ENCODE peak calls at places on chromosomes 12 and 14, in five cellular contexts. L is esophagus squamous epithelium, K is BJ, J is foreskin keratinocyte, G is dorsolateral prefrontal cortex. Y is an unnamed sample.
A peak's percentile ranks its signal among the peaks of the same experiment; 100 is the strongest.

GRCh38 chr12:113910751-113911272 is 55.3 kb downstream of the RBM19 start:
- DNase-seq in K (no peak), J (no peak), L (no peak), G (no peak), Y (no peak)

GRCh38 chr12:52234226-52234810 is 1.3 kb downstream of the KRT7 start:
- DNase-seq in G (no peak), K (no peak), J (no peak), L (no peak), Y (peak; percentile 6)

GRCh38 chr14:91361236-91361811 is 56.3 kb downstream of the CCDC88C start:
- DNase-seq in K (no peak), G (no peak), J (peak; percentile 93), L (no peak), Y (no peak)

GRCh38 chr14:100628225-100628624 is 41.0 kb upstream of the BEGAIN start:
- DNase-seq in K (no peak), L (no peak), J (no peak), G (no peak), Y (no peak)

GRCh38 chr14:33930464-33930863 is 20.4 kb downstream of the EGLN3 start:
- DNase-seq in J (no peak), L (no peak), K (no peak), G (no peak), Y (no peak)

GRCh38 chr14:104556256-104557021 is 23.1 kb upstream of the C14orf180 start:
- DNase-seq in J (no peak), L (no peak), G (peak; percentile 37), K (no peak), Y (no peak)

GRCh38 chr14:30227871-30228270 is 300.2 kb upstream of the PRKD1 start:
- DNase-seq in G (no peak), J (peak; percentile 50), L (no peak), K (no peak), Y (no peak)

GRCh38 chr14:24060984-24061913 is 9.4 kb downstream of the CARMIL3 start:
- DNase-seq in G (no peak), L (no peak), K (no peak), J (no peak), Y (no peak)

GRCh38 chr14:51581017-51581881 is 70.5 kb upstream of the FRMD6 start:
- DNase-seq in L (no peak), G (no peak), J (peak; percentile 74), K (peak; percentile 80), Y (no peak)

GRCh38 chr12:119576915-119577314 is 16.7 kb upstream of the TMEM233 start:
- DNase-seq in G (no peak), J (no peak), K (no peak), L (no peak), Y (no peak)

GRCh38 chr14:70045715-70046535 is 142.8 kb downstream of the SLC8A3 start:
- DNase-seq in G (peak; percentile 84), K (no peak), L (no peak), J (peak; percentile 44), Y (no peak)

GRCh38 chr12:50862316-50862715 is 19.6 kb downstream of the TMPRSS12 start:
- DNase-seq in G (no peak), J (peak; percentile 59), L (no peak), K (peak; percentile 28), Y (no peak)

GRCh38 chr14:64971452-64971889 is 665 bp downstream of the RAB15 start:
- DNase-seq in J (no peak), G (no peak), K (no peak), L (no peak), Y (no peak)

GRCh38 chr12:67019070-67019469 is 250.1 kb upstream of the CAND1 start:
- DNase-seq in L (no peak), J (no peak), K (no peak), G (no peak), Y (no peak)

GRCh38 chr14:91059576-91060471 is 617 bp downstream of the RPS6KA5 start:
- DNase-seq in L (no peak), G (peak; percentile 49), K (no peak), J (peak; percentile 22), Y (no peak)

GRCh38 chr12:122126713-122127597 is 47.1 kb downstream of the IL31 start:
- DNase-seq in K (no peak), L (no peak), J (no peak), G (peak; percentile 63), Y (no peak)

GRCh38 chr14:72925171-72925759 is 999 bp upstream of the DCAF4 start:
- DNase-seq in G (no peak), L (no peak), K (no peak), J (no peak), Y (no peak)

GRCh38 chr14:77580964-77581505 is 35.4 kb downstream of the SPTLC2 start:
- DNase-seq in J (peak; percentile 42), G (no peak), L (no peak), K (peak; percentile 26), Y (no peak)

GRCh38 chr14:64966976-64967375 is 5.2 kb downstream of the RAB15 start:
- DNase-seq in J (no peak), K (no peak), G (no peak), L (no peak), Y (no peak)

GRCh38 chr12:14558377-14559051 is 9.2 kb downstream of the PLBD1 start:
- DNase-seq in L (no peak), J (no peak), K (no peak), G (no peak), Y (no peak)

GRCh38 chr14:69620211-69620611 is 8.8 kb downstream of the SUSD6 start:
- DNase-seq in L (no peak), G (no peak), J (no peak), K (no peak), Y (no peak)

GRCh38 chr14:80955434-80955939 is at the start of gene TSHR:
- DNase-seq in K (no peak), J (no peak), L (no peak), G (no peak), Y (no peak)

DNA sequence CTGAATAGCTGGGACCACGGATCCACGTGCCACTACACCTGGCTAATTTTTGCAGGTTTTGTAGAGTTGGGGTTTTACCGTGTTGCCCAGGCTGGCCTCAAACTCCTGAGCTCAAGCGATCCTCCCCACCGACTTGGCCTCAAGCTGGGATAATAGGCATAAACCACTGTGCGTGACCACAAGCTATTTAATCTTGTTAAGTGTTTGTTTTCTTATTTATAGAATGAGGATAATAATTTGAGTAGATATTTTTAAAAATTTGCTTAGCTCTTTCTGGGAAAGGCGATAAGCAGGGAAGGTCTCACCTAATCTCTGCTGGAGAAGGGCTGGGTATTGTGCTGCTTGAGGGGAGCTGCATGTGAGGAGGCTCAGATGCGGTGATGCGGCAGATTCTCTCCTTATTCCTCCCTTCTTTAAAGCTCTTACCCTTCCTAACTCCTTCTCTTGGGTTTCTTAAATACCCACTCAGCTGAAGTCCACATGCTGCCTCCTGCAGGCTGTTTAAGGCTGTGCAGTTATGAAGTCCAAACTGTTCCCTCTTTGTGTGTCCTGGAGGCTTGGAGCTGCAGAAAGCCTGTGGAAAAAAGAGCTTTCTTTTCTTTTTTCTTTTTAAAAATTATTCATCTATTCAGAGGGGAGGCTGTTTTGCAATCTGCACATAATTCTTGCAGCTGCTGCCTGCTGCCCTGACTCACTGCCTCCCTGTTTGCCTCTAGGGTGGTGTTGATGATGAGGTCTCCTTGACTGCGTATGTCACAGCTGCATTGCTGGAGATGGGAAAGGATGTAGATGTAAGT is 37.9 kb downstream of the A2ML1 start:
- DNase-seq in J (peak; percentile 75), G (no peak), L (no peak), K (no peak), Y (no peak)
- TF ChIP-seq CTCF in J (peak; percentile 77), G (peak; percentile 49), L (no peak), K (peak; percentile 70), Y (no peak)

GRCh38 chr12:73629893-73630872 is 907.5 kb upstream of the ATXN7L3B start:
- DNase-seq in K (no peak), L (no peak), G (no peak), J (no peak), Y (no peak)
- TF ChIP-seq CTCF in K (no peak), L (no peak), G (no peak), J (no peak), Y (no peak)

GRCh38 chr14:53470351-53471043 is 317.4 kb upstream of the DDHD1 start:
- DNase-seq in K (no peak), G (no peak), L (no peak), J (peak; percentile 29), Y (no peak)

GRCh38 chr14:53472306-53472705 is 319.2 kb upstream of the DDHD1 start:
- DNase-seq in L (no peak), G (no peak), K (no peak), J (no peak), Y (no peak)

GRCh38 chr14:53468876-53469275 is 315.8 kb upstream of the DDHD1 start:
- DNase-seq in G (no peak), L (no peak), J (peak; percentile 61), K (no peak), Y (no peak)

GRCh38 chr14:53478174-53478573 is 325.1 kb upstream of the DDHD1 start:
- DNase-seq in J (no peak), G (no peak), K (no peak), L (no peak), Y (no peak)

GRCh38 chr14:53473480-53473879 is 320.4 kb upstream of the DDHD1 start:
- DNase-seq in G (no peak), J (no peak), L (no peak), K (no peak), Y (no peak)
- TF ChIP-seq CTCF in G (no peak), J (no peak), L (no peak), K (no peak), Y (no peak)

DNA sequence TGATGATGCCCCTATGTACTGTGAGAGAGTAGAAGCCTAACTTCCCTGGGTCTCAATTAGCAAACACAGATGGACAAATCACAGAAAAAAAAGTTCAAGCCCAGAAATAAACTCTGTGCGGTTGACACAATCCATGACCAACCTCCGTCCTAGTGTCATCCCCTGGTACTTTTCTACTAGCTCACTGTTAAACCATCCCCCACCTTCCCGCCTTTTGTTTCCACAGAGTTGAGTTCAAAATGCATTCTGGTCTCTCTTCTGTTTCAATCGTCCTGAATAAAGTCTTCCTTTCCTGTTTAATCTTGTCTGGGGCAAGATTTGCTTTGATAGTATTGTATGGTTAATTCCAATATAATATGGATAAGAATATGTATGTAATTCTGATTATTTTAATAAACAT is 199.9 kb downstream of the SLC6A15 start:
- DNase-seq in K (no peak), G (no peak), L (no peak), J (no peak), Y (no peak)
- TF ChIP-seq CTCF in K (no peak), G (no peak), L (no peak), J (no peak), Y (no peak)

DNA sequence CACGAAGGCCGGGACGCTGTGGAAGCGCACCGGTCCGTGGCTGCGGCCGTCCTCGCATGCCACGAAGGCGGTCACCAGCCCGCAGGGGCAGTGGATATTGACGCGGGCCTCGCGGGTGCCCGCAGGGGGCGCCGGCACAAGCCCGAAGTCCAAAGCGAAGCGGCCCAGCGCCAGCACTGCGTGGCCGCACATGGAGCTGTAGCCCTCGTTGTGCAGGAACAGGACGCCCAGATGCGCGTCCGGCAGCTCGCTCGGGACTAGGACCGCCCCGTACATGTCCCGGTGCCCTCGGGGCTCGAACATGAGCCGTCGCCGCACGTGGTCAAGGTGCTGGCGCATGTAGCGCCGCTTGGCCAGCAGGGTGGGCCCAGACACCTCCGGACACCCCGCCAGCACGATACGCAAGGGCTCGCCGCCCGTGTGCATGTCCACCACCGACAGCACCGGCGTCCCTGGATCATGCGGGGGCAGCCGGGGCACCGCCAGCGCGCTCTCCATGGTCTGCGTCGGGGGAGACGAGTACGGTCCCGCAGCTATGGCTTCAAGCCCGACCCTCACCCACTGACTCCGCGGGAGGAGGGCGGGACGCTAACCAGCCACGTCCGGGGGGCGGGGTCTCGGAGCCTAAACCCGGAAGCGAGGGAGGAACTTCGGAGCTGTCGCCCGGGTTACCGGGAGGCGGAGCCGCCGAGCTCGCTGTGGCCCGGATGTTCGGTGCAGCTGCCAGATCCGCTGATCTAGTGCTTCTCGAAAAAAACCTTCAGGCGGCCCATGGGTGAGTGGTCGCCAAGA is at the start of the genes JKAMP and L3HYPDH:
- DNase-seq in K (peak; percentile 54), G (peak; percentile 98), J (peak; percentile 92), L (peak; percentile 82), Y (peak; percentile 98)
- TF ChIP-seq CTCF in K (peak; percentile 75), G (peak; percentile 50), J (peak; percentile 62), L (peak; percentile 22), Y (no peak)

Y was measured in omental fat pad.